ENCODE peak calls at places on chromosomes 7 and 10, in ten cellular contexts. One of them, this sample, is unnamed.

GRCh38 chr7:18583305-18583704 is 87.8 kb downstream of the HDAC9 start:
- DNase-seq in MM.1S: no peak
- DNase-seq in suprapubic skin: no peak
- DNase-seq in H9: no peak
- DNase-seq in CD4-positive, CD25-positive, alpha-beta regulatory T cell: no peak
- DNase-seq in heart left ventricle: no peak
- DNase-seq in fibroblast of lung: peak; percentile 70
- DNase-seq in ovary: no peak
- DNase-seq in iPS DF 6.9: no peak
- DNase-seq in cardiac muscle cell: peak; percentile 28
- DNase-seq in this sample: no peak

GRCh38 chr7:50534690-50535290 is 30.4 kb downstream of the DDC start:
- DNase-seq in MM.1S: no peak
- DNase-seq in suprapubic skin: no peak
- DNase-seq in H9: peak; percentile 71
- DNase-seq in CD4-positive, CD25-positive, alpha-beta regulatory T cell: peak; percentile 14
- DNase-seq in heart left ventricle: no peak
- DNase-seq in fibroblast of lung: peak; percentile 99
- DNase-seq in ovary: no peak
- DNase-seq in iPS DF 6.9: no peak
- DNase-seq in cardiac muscle cell: no peak
- DNase-seq in this sample: no peak

GRCh38 chr10:35639651-35640311 is 2.3 kb downstream of the FZD8 start:
- DNase-seq in MM.1S: no peak
- DNase-seq in suprapubic skin: peak; percentile 62
- DNase-seq in H9: peak; percentile 74
- DNase-seq in CD4-positive, CD25-positive, alpha-beta regulatory T cell: no peak
- DNase-seq in heart left ventricle: peak; percentile 19
- DNase-seq in fibroblast of lung: peak; percentile 46
- DNase-seq in ovary: peak; percentile 16
- DNase-seq in iPS DF 6.9: no peak
- DNase-seq in cardiac muscle cell: peak; percentile 56
- DNase-seq in this sample: no peak

GRCh38 chr10:71241114-71241898 is 28.9 kb downstream of the UNC5B start:
- DNase-seq in MM.1S: no peak
- DNase-seq in suprapubic skin: no peak
- DNase-seq in H9: no peak
- DNase-seq in CD4-positive, CD25-positive, alpha-beta regulatory T cell: no peak
- DNase-seq in heart left ventricle: no peak
- DNase-seq in fibroblast of lung: peak; percentile 83
- DNase-seq in ovary: no peak
- DNase-seq in iPS DF 6.9: no peak
- DNase-seq in cardiac muscle cell: no peak
- DNase-seq in this sample: no peak

GRCh38 chr10:89879121-89879520 is 177.7 kb downstream of the KIF20B start:
- DNase-seq in MM.1S: no peak
- DNase-seq in suprapubic skin: no peak
- DNase-seq in H9: no peak
- DNase-seq in CD4-positive, CD25-positive, alpha-beta regulatory T cell: no peak
- DNase-seq in heart left ventricle: no peak
- DNase-seq in fibroblast of lung: peak; percentile 75
- DNase-seq in ovary: no peak
- DNase-seq in iPS DF 6.9: no peak
- DNase-seq in cardiac muscle cell: no peak
- DNase-seq in this sample: no peak

GRCh38 chr7:151725844-151726770 is 150.8 kb downstream of the PRKAG2 start:
- DNase-seq in MM.1S: no peak
- DNase-seq in suprapubic skin: no peak
- DNase-seq in H9: no peak
- DNase-seq in CD4-positive, CD25-positive, alpha-beta regulatory T cell: no peak
- DNase-seq in heart left ventricle: no peak
- DNase-seq in fibroblast of lung: peak; percentile 40
- DNase-seq in ovary: no peak
- DNase-seq in iPS DF 6.9: no peak
- DNase-seq in cardiac muscle cell: peak; percentile 73
- DNase-seq in this sample: no peak

GRCh38 chr7:157445246-157445955 is 108.6 kb downstream of the DNAJB6 start:
- DNase-seq in MM.1S: no peak
- DNase-seq in suprapubic skin: peak; percentile 39
- DNase-seq in H9: no peak
- DNase-seq in CD4-positive, CD25-positive, alpha-beta regulatory T cell: no peak
- DNase-seq in heart left ventricle: no peak
- DNase-seq in fibroblast of lung: no peak
- DNase-seq in ovary: peak; percentile 10
- DNase-seq in iPS DF 6.9: no peak
- DNase-seq in cardiac muscle cell: no peak
- DNase-seq in this sample: no peak

GRCh38 chr10:94608530-94608929 is 62.9 kb downstream of the HELLS start:
- DNase-seq in MM.1S: no peak
- DNase-seq in suprapubic skin: no peak
- DNase-seq in H9: no peak
- DNase-seq in CD4-positive, CD25-positive, alpha-beta regulatory T cell: no peak
- DNase-seq in heart left ventricle: no peak
- DNase-seq in fibroblast of lung: no peak
- DNase-seq in ovary: no peak
- DNase-seq in iPS DF 6.9: no peak
- DNase-seq in cardiac muscle cell: no peak
- DNase-seq in this sample: no peak

GRCh38 chr7:98976396-98977185 is 98.3 kb downstream of the TRRAP start:
- DNase-seq in MM.1S: no peak
- DNase-seq in suprapubic skin: peak; percentile 56
- DNase-seq in H9: no peak
- DNase-seq in CD4-positive, CD25-positive, alpha-beta regulatory T cell: no peak
- DNase-seq in heart left ventricle: no peak
- DNase-seq in fibroblast of lung: no peak
- DNase-seq in ovary: no peak
- DNase-seq in iPS DF 6.9: no peak
- DNase-seq in cardiac muscle cell: no peak
- DNase-seq in this sample: no peak

GRCh38 chr7:2019693-2020511 is 212.8 kb downstream of the MAD1L1 start:
- DNase-seq in MM.1S: no peak
- DNase-seq in suprapubic skin: peak; percentile 84
- DNase-seq in H9: no peak
- DNase-seq in CD4-positive, CD25-positive, alpha-beta regulatory T cell: peak; percentile 63
- DNase-seq in heart left ventricle: peak; percentile 71
- DNase-seq in fibroblast of lung: peak; percentile 94
- DNase-seq in ovary: no peak
- DNase-seq in iPS DF 6.9: no peak
- DNase-seq in cardiac muscle cell: no peak
- DNase-seq in this sample: no peak

DNA sequence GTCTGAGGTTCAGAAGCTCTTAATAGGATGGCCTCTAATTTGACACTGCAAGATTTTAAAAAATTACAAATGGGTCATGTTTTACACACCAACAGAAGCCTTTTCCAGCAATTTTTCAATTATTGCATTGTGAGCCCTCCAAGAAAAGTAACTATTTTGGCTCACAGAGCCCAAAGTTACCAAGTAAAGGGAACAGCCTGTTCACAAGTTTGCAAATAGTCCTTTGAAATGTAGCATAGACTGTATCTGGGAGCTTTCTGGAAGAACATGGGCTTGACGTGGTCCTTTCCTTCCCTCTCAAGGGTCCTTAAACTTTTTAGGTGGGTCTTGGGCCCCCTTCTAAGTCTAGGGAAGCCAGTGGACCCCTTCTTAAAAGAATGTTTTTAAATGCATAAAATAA is 1.3 kb upstream of the GDF10 start:
- DNase-seq in MM.1S: no peak
- DNase-seq in suprapubic skin: no peak
- DNase-seq in H9: no peak
- DNase-seq in CD4-positive, CD25-positive, alpha-beta regulatory T cell: no peak
- DNase-seq in heart left ventricle: no peak
- DNase-seq in fibroblast of lung: no peak
- DNase-seq in ovary: no peak
- DNase-seq in iPS DF 6.9: no peak
- DNase-seq in cardiac muscle cell: no peak
- DNase-seq in this sample: no peak
- H3K27ac ChIP-seq in MM.1S: no peak overlapping the region
- H3K27ac ChIP-seq in suprapubic skin: no peak overlapping the region
- H3K27ac ChIP-seq in H9: no peak overlapping the region
- H3K27ac ChIP-seq in CD4-positive, CD25-positive, alpha-beta regulatory T cell: no peak overlapping the region
- H3K27ac ChIP-seq in heart left ventricle: no peak overlapping the region
- H3K27ac ChIP-seq in fibroblast of lung: no peak overlapping the region
- H3K27ac ChIP-seq in ovary: no peak overlapping the region
- H3K27ac ChIP-seq in iPS DF 6.9: no peak overlapping the region
- H3K27ac ChIP-seq in cardiac muscle cell: no peak overlapping the region
- H3K27ac ChIP-seq in this sample: no peak overlapping the region

DNA sequence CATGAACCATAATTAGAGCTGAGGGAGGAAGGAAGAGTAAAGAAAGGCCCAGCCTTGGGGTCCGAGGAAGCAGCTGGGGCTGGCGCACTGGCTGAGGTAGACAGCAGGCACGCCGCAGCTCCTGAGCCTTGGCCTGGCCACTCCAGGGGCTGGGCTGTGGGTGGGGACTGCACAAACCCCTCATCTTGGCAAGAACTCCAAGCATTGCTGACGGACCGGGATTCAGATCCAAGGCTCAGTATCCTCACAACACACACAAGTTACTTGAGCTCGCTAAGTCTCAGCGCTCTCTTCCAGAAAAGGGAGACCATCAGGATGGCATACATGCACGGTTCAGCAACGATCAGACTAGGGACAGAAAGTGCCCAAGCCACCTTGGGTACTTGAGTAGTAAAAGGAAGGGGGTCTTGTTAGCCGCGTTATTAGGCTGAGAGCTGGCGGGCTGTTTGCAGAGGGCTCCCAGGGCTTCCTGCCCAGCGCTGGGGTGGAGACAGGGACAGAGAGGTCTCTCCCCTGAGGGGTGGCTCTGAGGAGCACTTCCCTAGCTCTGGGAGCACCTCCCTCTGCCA is 4.5 kb downstream of the TNS3 start:
- DNase-seq in MM.1S: no peak
- DNase-seq in suprapubic skin: no peak
- DNase-seq in H9: no peak
- DNase-seq in CD4-positive, CD25-positive, alpha-beta regulatory T cell: no peak
- DNase-seq in heart left ventricle: peak; percentile 64
- DNase-seq in fibroblast of lung: peak; percentile 56
- DNase-seq in ovary: peak; percentile 51
- DNase-seq in iPS DF 6.9: no peak
- DNase-seq in cardiac muscle cell: no peak
- DNase-seq in this sample: no peak
- H3K27ac ChIP-seq in MM.1S: no peak overlapping the region
- H3K27ac ChIP-seq in suprapubic skin: peak overlapping the region; percentile 30
- H3K27ac ChIP-seq in H9: no peak overlapping the region
- H3K27ac ChIP-seq in CD4-positive, CD25-positive, alpha-beta regulatory T cell: no peak overlapping the region
- H3K27ac ChIP-seq in heart left ventricle: peak overlapping the region; percentile 75
- H3K27ac ChIP-seq in fibroblast of lung: peak overlapping the region; percentile 60
- H3K27ac ChIP-seq in ovary: peak overlapping the region; percentile 92
- H3K27ac ChIP-seq in iPS DF 6.9: no peak overlapping the region
- H3K27ac ChIP-seq in cardiac muscle cell: no peak overlapping the region
- H3K27ac ChIP-seq in this sample: peak overlapping the region; percentile 59

GRCh38 chr10:11742779-11743298 is 657 bp downstream of the ECHDC3 start:
- DNase-seq in MM.1S: no peak
- DNase-seq in suprapubic skin: no peak
- DNase-seq in H9: no peak
- DNase-seq in CD4-positive, CD25-positive, alpha-beta regulatory T cell: no peak
- DNase-seq in heart left ventricle: peak; percentile 58
- DNase-seq in fibroblast of lung: no peak
- DNase-seq in ovary: no peak
- DNase-seq in iPS DF 6.9: no peak
- DNase-seq in cardiac muscle cell: no peak
- DNase-seq in this sample: no peak
- H3K27ac ChIP-seq in MM.1S: no peak overlapping the region
- H3K27ac ChIP-seq in suprapubic skin: peak overlapping the region; percentile 84
- H3K27ac ChIP-seq in H9: no peak overlapping the region
- H3K27ac ChIP-seq in CD4-positive, CD25-positive, alpha-beta regulatory T cell: no peak overlapping the region
- H3K27ac ChIP-seq in heart left ventricle: peak overlapping the region; percentile 99
- H3K27ac ChIP-seq in fibroblast of lung: peak overlapping the region; percentile 72
- H3K27ac ChIP-seq in ovary: peak overlapping the region; percentile 76
- H3K27ac ChIP-seq in iPS DF 6.9: no peak overlapping the region
- H3K27ac ChIP-seq in cardiac muscle cell: no peak overlapping the region
- H3K27ac ChIP-seq in this sample: no peak overlapping the region

GRCh38 chr10:70055550-70055949 is 2.9 kb downstream of the MACROH2A2 start:
- DNase-seq in MM.1S: no peak
- DNase-seq in suprapubic skin: no peak
- DNase-seq in H9: no peak
- DNase-seq in CD4-positive, CD25-positive, alpha-beta regulatory T cell: no peak
- DNase-seq in heart left ventricle: no peak
- DNase-seq in fibroblast of lung: peak; percentile 44
- DNase-seq in ovary: no peak
- DNase-seq in iPS DF 6.9: no peak
- DNase-seq in cardiac muscle cell: no peak
- DNase-seq in this sample: no peak

GRCh38 chr10:70052462-70053211 is at the start of gene MACROH2A2:
- DNase-seq in MM.1S: no peak
- DNase-seq in suprapubic skin: no peak
- DNase-seq in H9: peak; percentile 84
- DNase-seq in CD4-positive, CD25-positive, alpha-beta regulatory T cell: no peak
- DNase-seq in heart left ventricle: peak; percentile 64
- DNase-seq in fibroblast of lung: peak; percentile 84
- DNase-seq in ovary: peak; percentile 65
- DNase-seq in iPS DF 6.9: no peak
- DNase-seq in cardiac muscle cell: peak; percentile 85
- DNase-seq in this sample: peak; percentile 60

GRCh38 chr10:70053212-70053895 is 708 bp downstream of the MACROH2A2 start:
- DNase-seq in MM.1S: no peak
- DNase-seq in suprapubic skin: no peak
- DNase-seq in H9: peak; percentile 42
- DNase-seq in CD4-positive, CD25-positive, alpha-beta regulatory T cell: no peak
- DNase-seq in heart left ventricle: peak; percentile 14
- DNase-seq in fibroblast of lung: peak; percentile 24
- DNase-seq in ovary: peak; percentile 20
- DNase-seq in iPS DF 6.9: no peak
- DNase-seq in cardiac muscle cell: peak; percentile 50
- DNase-seq in this sample: no peak

GRCh38 chr10:70053896-70054641 is 1.4 kb downstream of the MACROH2A2 start:
- DNase-seq in MM.1S: no peak
- DNase-seq in suprapubic skin: no peak
- DNase-seq in H9: peak; percentile 41
- DNase-seq in CD4-positive, CD25-positive, alpha-beta regulatory T cell: no peak
- DNase-seq in heart left ventricle: peak; percentile 12
- DNase-seq in fibroblast of lung: peak; percentile 20
- DNase-seq in ovary: peak; percentile 24
- DNase-seq in iPS DF 6.9: no peak
- DNase-seq in cardiac muscle cell: peak; percentile 10
- DNase-seq in this sample: no peak

GRCh38 chr10:70054902-70055301 is 2.3 kb downstream of the MACROH2A2 start:
- DNase-seq in MM.1S: no peak
- DNase-seq in suprapubic skin: no peak
- DNase-seq in H9: no peak
- DNase-seq in CD4-positive, CD25-positive, alpha-beta regulatory T cell: no peak
- DNase-seq in heart left ventricle: no peak
- DNase-seq in fibroblast of lung: no peak
- DNase-seq in ovary: no peak
- DNase-seq in iPS DF 6.9: no peak
- DNase-seq in cardiac muscle cell: no peak
- DNase-seq in this sample: no peak
- H3K27ac ChIP-seq in MM.1S: no peak overlapping the region
- H3K27ac ChIP-seq in suprapubic skin: no peak overlapping the region
- H3K27ac ChIP-seq in H9: no peak overlapping the region
- H3K27ac ChIP-seq in CD4-positive, CD25-positive, alpha-beta regulatory T cell: no peak overlapping the region
- H3K27ac ChIP-seq in heart left ventricle: no peak overlapping the region
- H3K27ac ChIP-seq in fibroblast of lung: no peak overlapping the region
- H3K27ac ChIP-seq in ovary: no peak overlapping the region
- H3K27ac ChIP-seq in iPS DF 6.9: no peak overlapping the region
- H3K27ac ChIP-seq in cardiac muscle cell: no peak overlapping the region
- H3K27ac ChIP-seq in this sample: no peak overlapping the region

GRCh38 chr10:68492118-68492517 is 20.3 kb upstream of the DNA2 start:
- DNase-seq in MM.1S: no peak
- DNase-seq in suprapubic skin: no peak
- DNase-seq in H9: no peak
- DNase-seq in CD4-positive, CD25-positive, alpha-beta regulatory T cell: no peak
- DNase-seq in heart left ventricle: no peak
- DNase-seq in fibroblast of lung: no peak
- DNase-seq in ovary: no peak
- DNase-seq in iPS DF 6.9: no peak
- DNase-seq in cardiac muscle cell: no peak
- DNase-seq in this sample: no peak
- H3K27ac ChIP-seq in MM.1S: no peak overlapping the region
- H3K27ac ChIP-seq in suprapubic skin: no peak overlapping the region
- H3K27ac ChIP-seq in H9: no peak overlapping the region
- H3K27ac ChIP-seq in CD4-positive, CD25-positive, alpha-beta regulatory T cell: no peak overlapping the region
- H3K27ac ChIP-seq in heart left ventricle: no peak overlapping the region
- H3K27ac ChIP-seq in fibroblast of lung: no peak overlapping the region
- H3K27ac ChIP-seq in ovary: no peak overlapping the region
- H3K27ac ChIP-seq in iPS DF 6.9: no peak overlapping the region
- H3K27ac ChIP-seq in cardiac muscle cell: no peak overlapping the region
- H3K27ac ChIP-seq in this sample: no peak overlapping the region